ENCODE peak calls at places on chromosomes 2 and 18, in six cellular contexts. A, G, T, K, F and X are unnamed samples. For H3K4me1, the result is how much of the 10 kb centered on the place peaks cover.

GRCh38 chr2:62568983-62569837 is 63.2 kb upstream of the TMEM17 start:
- DNase-seq in K (peak), F (no peak), G (no peak), T (peak), A (no peak), X (peak)

GRCh38 chr18:12766986-12767433 is 64.2 kb downstream of the PSMG2 start:
- DNase-seq in T (peak), G (no peak), K (no peak), A (peak), F (no peak), X (peak)

GRCh38 chr2:201955702-201956141 is 77.9 kb upstream of the FZD7 start:
- DNase-seq in K (peak), F (no peak), G (peak), T (no peak), A (no peak), X (no peak)

GRCh38 chr18:48064978-48065600 is 134.6 kb upstream of the SMAD2 start:
- DNase-seq in G (no peak), T (no peak), K (no peak), F (no peak), A (no peak), X (no peak)

GRCh38 chr2:2178921-2179320 is 152.2 kb downstream of the MYT1L start:
- DNase-seq in A (no peak), F (no peak), K (no peak), T (no peak), G (no peak), X (no peak)

GRCh38 chr18:29749699-29750098 is 1292.8 kb downstream of the DSC3 start:
- DNase-seq in T (no peak), K (peak), A (no peak), G (no peak), F (no peak), X (no peak)

GRCh38 chr2:210917465-210917864 is 361.1 kb downstream of the CPS1 start:
- DNase-seq in K (no peak), T (no peak), A (peak), F (no peak), G (no peak), X (no peak)

GRCh38 chr18:57497372-57498294 is 62.5 kb downstream of the ONECUT2 start:
- DNase-seq in G (no peak), F (no peak), T (peak), A (no peak), K (peak), X (peak)

GRCh38 chr2:105449083-105449482 is 50.2 kb upstream of the FHL2 start:
- DNase-seq in G (no peak), K (no peak), T (peak), A (no peak), F (no peak), X (no peak)

GRCh38 chr2:85255813-85256581 is 71.8 kb downstream of the TGOLN2 start:
- DNase-seq in F (no peak), T (peak), K (peak), A (peak), G (no peak), X (no peak)

GRCh38 chr2:201118121-201118956 is 2.4 kb downstream of the CFLAR start:
- DNase-seq in T (peak), G (peak), A (peak), F (peak), K (peak), X (peak)

GRCh38 chr18:13112982-13113381 is 105.6 kb upstream of the LDLRAD4 start:
- DNase-seq in F (no peak), T (peak), K (peak), A (peak), G (peak), X (no peak)

GRCh38 chr2:74481961-74482800 is 617 bp downstream of the CCDC142 start:
- DNase-seq in T (peak), G (no peak), A (peak), F (no peak), K (peak), X (no peak)

GRCh38 chr2:184599054-184599874 is 935 bp downstream of the ZNF804A start:
- DNase-seq in G (no peak), T (no peak), F (no peak), A (no peak), K (peak), X (no peak)

GRCh38 chr2:238869293-238870124 is 21.6 kb downstream of the TWIST2 start:
- DNase-seq in A (no peak), T (no peak), K (peak), F (no peak), G (no peak), X (peak)

GRCh38 chr2:192278701-192279100 is 84.0 kb upstream of the TMEFF2 start:
- DNase-seq in K (no peak), G (no peak), T (no peak), F (no peak), A (no peak), X (no peak)

GRCh38 chr18:28204154-28204553 is 27.2 kb upstream of the CDH2 start:
- DNase-seq in T (no peak), G (no peak), A (no peak), F (no peak), K (peak), X (peak)

GRCh38 chr2:159145745-159146359 is 140.7 kb downstream of the WDSUB1 start:
- DNase-seq in T (no peak), K (no peak), A (no peak), F (no peak), G (no peak), X (no peak)
- H3K4me1 ChIP-seq in T (under half), K (under half), A (under half), F (under half), G (under half), X (under half)

GRCh38 chr2:98705333-98705617 is 25.7 kb downstream of the MGAT4A start:
- DNase-seq in T (no peak), F (no peak), A (no peak), K (no peak), G (no peak), X (no peak)
- H3K4me1 ChIP-seq in T (under half), F (half or more), A (under half), K (under half), G (half or more), X (under half)

DNA sequence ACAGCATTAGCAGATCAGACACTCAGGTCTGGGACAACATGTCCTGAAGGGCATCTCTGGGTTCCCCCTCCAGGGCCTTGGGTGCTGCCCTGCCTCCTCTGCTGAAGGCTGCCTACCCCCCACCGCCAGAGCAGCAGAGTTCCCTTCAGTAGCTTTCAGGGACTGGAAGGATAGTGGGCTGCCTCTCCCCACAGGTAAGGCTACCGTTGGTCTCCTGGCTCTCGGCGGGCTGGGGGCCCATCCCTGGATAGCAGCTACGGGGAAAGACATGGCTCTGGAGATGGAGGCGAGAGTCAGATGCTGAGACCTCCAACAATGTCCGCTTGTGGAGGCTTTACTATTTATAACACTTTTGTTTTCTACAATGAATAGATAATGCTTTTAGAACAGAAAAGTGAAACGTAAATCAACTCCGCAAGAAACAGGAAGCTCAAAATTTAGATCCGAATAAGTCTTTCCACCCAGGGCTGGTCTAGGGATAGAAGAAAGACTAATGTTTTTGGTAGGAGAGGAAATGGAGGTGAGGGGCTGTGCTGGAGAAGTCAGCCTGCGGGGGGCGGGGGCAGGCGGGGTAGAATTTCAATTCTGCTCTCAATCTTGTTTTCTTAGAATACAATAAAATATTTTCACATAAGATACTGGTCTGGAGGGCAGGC is 58.4 kb downstream of the ARL4C start:
- DNase-seq in T (no peak), F (peak), G (no peak), A (no peak), K (no peak), X (no peak)
- H3K4me1 ChIP-seq in T (under half), F (half or more), G (under half), A (under half), K (under half), X (under half)

GRCh38 chr18:3447035-3447894 is 2.7 kb upstream of the TGIF1 start:
- DNase-seq in K (peak), F (no peak), G (peak), A (peak), T (no peak), X (no peak)

GRCh38 chr18:3450358-3451107 is 561 bp downstream of the TGIF1 start:
- DNase-seq in A (no peak), F (peak), G (peak), K (peak), T (peak), X (peak)

GRCh38 chr18:3449702-3450357 is at the start of gene TGIF1:
- DNase-seq in F (peak), K (peak), A (peak), G (peak), T (peak), X (no peak)

GRCh38 chr18:3448845-3449701 is 899 bp upstream of the TGIF1 start:
- DNase-seq in K (peak), A (peak), F (peak), T (peak), G (peak), X (no peak)

GRCh38 chr18:3447895-3448844 is 1.8 kb upstream of the TGIF1 start:
- DNase-seq in G (peak), A (peak), K (peak), T (peak), F (peak), X (peak)
- H3K4me1 ChIP-seq in G (under half), A (under half), K (under half), T (under half), F (under half), X (under half)

DNA sequence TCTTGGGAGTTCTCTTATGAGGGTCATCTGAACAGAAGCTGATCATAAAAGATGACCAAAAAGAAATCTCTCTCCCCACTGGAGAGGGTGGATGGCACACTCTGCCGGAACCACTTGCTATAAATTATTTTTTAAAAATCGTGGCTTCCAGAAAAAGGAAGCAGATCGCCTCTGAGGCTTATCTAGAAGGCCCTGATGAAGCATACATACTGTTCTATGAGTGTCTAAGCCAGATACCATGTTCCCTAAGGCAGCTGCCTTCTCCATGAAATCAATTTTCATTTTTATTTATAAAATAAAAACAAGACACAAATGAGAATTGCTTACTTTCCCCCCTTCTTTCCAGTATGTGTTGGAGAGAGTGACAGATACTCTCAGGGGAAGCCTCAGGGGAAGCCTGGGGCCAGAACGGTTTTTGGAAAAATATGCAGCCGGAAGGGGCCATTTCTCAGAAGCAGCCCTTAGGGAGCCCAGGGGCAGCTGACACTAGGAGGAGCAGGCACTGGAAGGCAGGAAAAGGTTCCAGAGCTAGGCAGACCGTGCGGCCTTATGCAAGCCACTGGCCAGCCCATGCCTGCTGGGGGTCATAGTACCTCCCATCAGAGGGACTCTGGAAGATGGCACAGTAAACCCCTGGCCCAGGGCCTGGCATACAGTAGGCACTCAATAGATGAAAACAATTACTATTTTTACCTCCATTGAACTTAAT is 130.6 kb downstream of the CABLES1 start:
- DNase-seq in A (no peak), F (no peak), G (no peak), K (no peak), T (no peak), X (no peak)
- H3K4me1 ChIP-seq in A (under half), F (under half), G (under half), K (under half), T (under half), X (under half)

GRCh38 chr2:65031341-65032015 is 24.7 kb upstream of the CEP68 start:
- DNase-seq in T (no peak), G (no peak), K (no peak), A (peak), F (peak), X (no peak)

GRCh38 chr2:65032016-65032975 is 23.9 kb upstream of the CEP68 start:
- DNase-seq in G (no peak), T (no peak), K (no peak), A (no peak), F (no peak), X (no peak)

GRCh38 chr2:65030933-65031332 is 25.3 kb upstream of the CEP68 start:
- DNase-seq in T (no peak), F (no peak), G (no peak), K (no peak), A (no peak), X (no peak)

GRCh38 chr2:65033178-65033577 is 23.0 kb upstream of the CEP68 start:
- DNase-seq in F (peak), T (no peak), A (no peak), G (no peak), K (no peak), X (no peak)

GRCh38 chr2:65030481-65030880 is 25.7 kb upstream of the CEP68 start:
- DNase-seq in F (no peak), K (no peak), G (no peak), T (no peak), A (no peak), X (no peak)
- H3K4me1 ChIP-seq in F (under half), K (under half), G (under half), T (under half), A (under half), X (under half)

GRCh38 chr2:177243073-177243472 is 21.5 kb downstream of the NFE2L2 start:
- DNase-seq in T (no peak), K (no peak), A (no peak), F (no peak), G (no peak), X (no peak)
- H3K4me1 ChIP-seq in T (under half), K (under half), A (under half), F (half or more), G (half or more), X (half or more)

DNA sequence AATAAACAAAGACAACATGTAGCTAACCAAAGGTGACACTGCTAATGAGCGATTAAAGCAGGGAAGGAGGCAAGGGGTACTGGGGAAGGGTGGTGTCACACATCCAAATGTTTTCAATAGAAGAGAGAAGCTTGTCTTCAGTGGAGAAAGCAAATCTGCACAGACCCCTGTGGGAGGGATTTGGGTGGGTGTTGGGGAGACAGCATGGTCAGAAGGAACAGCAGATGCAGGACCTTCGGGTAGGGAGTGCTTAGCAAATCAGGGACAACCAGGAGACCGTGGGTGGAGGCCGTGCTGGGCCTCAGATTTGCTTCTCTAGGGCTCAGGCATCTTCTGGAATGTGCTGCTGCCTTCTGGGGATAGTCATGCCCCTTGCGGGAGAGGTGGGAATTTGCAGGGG is 185.3 kb upstream of the RAB6C start:
- DNase-seq in G (no peak), A (no peak), T (no peak), K (no peak), F (no peak), X (no peak)
- H3K4me1 ChIP-seq in G (under half), A (under half), T (under half), K (under half), F (under half), X (under half)

DNA sequence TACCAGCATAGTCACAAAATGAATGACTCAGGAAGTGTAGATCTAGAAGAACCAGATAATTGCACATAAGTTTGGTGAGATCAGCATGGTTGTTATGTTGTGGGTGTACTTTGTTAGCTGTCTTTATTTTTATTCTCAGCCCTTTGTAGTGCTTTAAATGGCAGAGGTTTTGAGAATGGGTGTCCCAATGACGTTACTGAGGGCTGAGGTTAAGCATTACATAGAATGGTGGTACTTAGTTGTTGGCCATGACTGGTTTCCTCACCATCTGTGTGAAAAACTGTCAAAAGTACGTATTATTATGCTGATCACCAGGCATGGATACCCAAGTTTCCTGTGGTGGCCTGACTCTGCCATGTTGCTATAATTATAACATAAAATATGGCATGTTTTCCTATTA is 165.8 kb downstream of the UBE2E3 start:
- DNase-seq in A (no peak), K (no peak), G (no peak), T (no peak), F (no peak), X (no peak)
- H3K4me1 ChIP-seq in A (under half), K (under half), G (under half), T (under half), F (under half), X (under half)

GRCh38 chr2:230737791-230738226 is 25.2 kb downstream of the CAB39 start:
- DNase-seq in T (no peak), F (no peak), K (no peak), A (no peak), G (no peak), X (no peak)
- H3K4me1 ChIP-seq in T (under half), F (under half), K (under half), A (under half), G (half or more), X (under half)